ENCODE peak calls at places on chromosomes 11 and 22, in ten cellular contexts. Z, G, N, A, T, L, F, H, X and E are unnamed samples.

GRCh38 chr11:46890665-46891064 is 27.7 kb downstream of the LRP4 start:
- DNase-seq in H (no peak), A (no peak), N (no peak), F (no peak), X (no peak), Z (no peak), T (no peak), L (no peak), G (no peak), E (no peak)

GRCh38 chr11:129766858-129767604 is 48.6 kb upstream of the TMEM45B start:
- DNase-seq in G (no peak), L (no peak), A (no peak), Z (no peak), H (no peak), T (no peak), N (no peak), F (no peak), X (no peak), E (peak; percentile 26)

GRCh38 chr11:84714316-84714780 is 912.8 kb downstream of the DLG2 start:
- DNase-seq in N (peak; percentile 48), G (peak; percentile 3), X (no peak), A (no peak), H (no peak), F (peak; percentile 60), L (peak; percentile 1), T (peak; percentile 71), Z (no peak), E (peak; percentile 59)

GRCh38 chr22:19139001-19139356 is 5.5 kb downstream of the ESS2 start:
- DNase-seq in H (no peak), G (no peak), N (no peak), T (no peak), A (no peak), L (no peak), F (no peak), X (no peak), Z (no peak), E (no peak)

GRCh38 chr22:27748355-27749168 is 53.0 kb downstream of the MN1 start:
- DNase-seq in G (no peak), L (no peak), N (no peak), X (peak; percentile 35), F (no peak), Z (no peak), T (no peak), H (no peak), A (no peak), E (no peak)

GRCh38 chr22:19149047-19149883 is 827 bp downstream of the GSC2 start:
- DNase-seq in T (no peak), A (peak; percentile 24), Z (no peak), H (peak; percentile 46), G (peak; percentile 13), L (no peak), X (no peak), N (no peak), F (no peak), E (no peak)

GRCh38 chr11:67178878-67179277 is 59.8 kb downstream of the KDM2A start:
- DNase-seq in T (no peak), G (no peak), X (no peak), L (no peak), A (no peak), Z (no peak), F (no peak), H (no peak), N (no peak), E (peak; percentile 85)

GRCh38 chr22:19779685-19780268 is 19.2 kb downstream of the TBX1 start:
- DNase-seq in Z (no peak), N (peak; percentile 21), T (no peak), F (no peak), H (no peak), L (no peak), X (no peak), A (no peak), G (no peak), E (no peak)

GRCh38 chr22:47605886-47606285 is 843.4 kb downstream of the TBC1D22A start:
- DNase-seq in H (no peak), Z (no peak), A (no peak), N (no peak), T (no peak), F (no peak), X (no peak), G (no peak), L (no peak), E (no peak)

GRCh38 chr11:83157755-83158473 is 983 bp downstream of the PCF11 start:
- DNase-seq in T (no peak), Z (peak; percentile 69), F (peak; percentile 74), H (peak; percentile 57), X (no peak), G (peak; percentile 31), A (peak; percentile 47), L (peak; percentile 54), N (peak; percentile 52), E (peak; percentile 54)

GRCh38 chr22:43004362-43005035 is 10.4 kb downstream of the PACSIN2 start:
- DNase-seq in N (no peak), A (no peak), T (no peak), H (no peak), F (no peak), G (no peak), X (no peak), L (no peak), Z (no peak), E (peak; percentile 90)

GRCh38 chr11:75454987-75455386 is 22.0 kb upstream of the KLHL35 start:
- DNase-seq in A (no peak), H (no peak), X (no peak), F (no peak), G (no peak), N (no peak), L (no peak), Z (no peak), T (no peak), E (no peak)

GRCh38 chr11:64743591-64744543 is at the start of gene RASGRP2:
- DNase-seq in H (peak; percentile 88), A (peak; percentile 81), X (no peak), T (no peak), N (peak; percentile 93), G (peak; percentile 65), L (peak; percentile 18), F (peak; percentile 89), Z (no peak), E (no peak)

GRCh38 chr11:115190196-115190595 is 314.0 kb downstream of the CADM1 start:
- DNase-seq in T (no peak), H (no peak), A (no peak), L (no peak), N (no peak), X (no peak), G (no peak), Z (no peak), F (no peak), E (no peak)

GRCh38 chr11:40797981-40798380 is 661.5 kb downstream of the LRRC4C start:
- DNase-seq in T (no peak), L (no peak), G (no peak), X (no peak), H (no peak), F (no peak), N (no peak), Z (no peak), A (no peak), E (peak; percentile 75)

GRCh38 chr11:118911113-118911879 is 14.4 kb downstream of the BCL9L start:
- DNase-seq in X (no peak), F (peak; percentile 64), T (peak; percentile 73), N (no peak), H (no peak), A (no peak), L (no peak), Z (no peak), G (no peak), E (peak; percentile 66)

GRCh38 chr11:2265396-2265795 is 5.0 kb downstream of the ASCL2 start:
- DNase-seq in X (no peak), A (peak; percentile 5), G (no peak), F (peak; percentile 54), Z (no peak), L (no peak), T (no peak), H (peak; percentile 70), N (no peak), E (no peak)

GRCh38 chr22:41524809-41525449 is 19.3 kb downstream of the POLR3H start:
- DNase-seq in Z (no peak), H (peak; percentile 25), F (no peak), A (peak; percentile 39), N (no peak), L (no peak), X (no peak), T (no peak), G (peak; percentile 33), E (no peak)

GRCh38 chr11:5021996-5022395 is 24.3 kb upstream of the OR52J3 start:
- DNase-seq in F (no peak), T (no peak), Z (no peak), G (no peak), X (no peak), L (no peak), A (no peak), H (no peak), N (no peak), E (no peak)

GRCh38 chr11:117179048-117179999 is 781 bp downstream of the SIDT2 start:
- DNase-seq in H (peak; percentile 51), X (no peak), N (peak; percentile 69), A (peak; percentile 54), T (peak; percentile 74), G (peak; percentile 43), Z (peak; percentile 47), F (no peak), L (no peak), E (no peak)

GRCh38 chr11:1763796-1764661 is at the start of gene CTSD:
- DNase-seq in H (peak; percentile 84), L (peak; percentile 88), G (peak; percentile 86), X (no peak), A (peak; percentile 78), F (peak; percentile 95), N (peak; percentile 95), T (peak; percentile 92), Z (peak; percentile 76), E (peak; percentile 82)

GRCh38 chr11:73292481-73292880 is 15.6 kb upstream of the ARHGEF17 start:
- DNase-seq in L (no peak), G (no peak), Z (no peak), A (no peak), H (no peak), X (no peak), F (no peak), T (no peak), N (no peak), E (no peak)

GRCh38 chr11:31788066-31788465 is 23.1 kb downstream of the PAX6 start:
- DNase-seq in L (no peak), X (no peak), G (no peak), F (no peak), N (no peak), T (no peak), H (no peak), Z (no peak), A (no peak), E (no peak)